ENCODE peak calls at places on chromosomes 1 and 21, in seven cellular contexts. R, X, H, J, A, F and B are unnamed samples.
A peak's percentile ranks its signal among the peaks of the same experiment; 100 is the strongest.

GRCh38 chr21:27301216-27301615 is 334.3 kb upstream of the ADAMTS5 start:
- DNase-seq in A (no peak), R (no peak), H (peak; percentile 74), J (no peak), F (peak; percentile 76), X (no peak), B (no peak)

GRCh38 chr21:27275294-27275927 is 308.5 kb upstream of the ADAMTS5 start:
- DNase-seq in A (no peak), J (no peak), F (peak; percentile 88), R (peak; percentile 60), H (peak; percentile 84), X (no peak), B (peak; percentile 64)

GRCh38 chr1:185229981-185230380 is 73.0 kb downstream of the SWT1 start:
- DNase-seq in X (no peak), H (no peak), J (no peak), A (no peak), F (no peak), R (no peak), B (no peak)

GRCh38 chr21:41156128-41156527 is 11.8 kb upstream of the BACE2 start:
- DNase-seq in F (no peak), A (no peak), R (no peak), X (no peak), J (no peak), H (no peak), B (no peak)

GRCh38 chr1:53628286-53628955 is 110.5 kb downstream of the GLIS1 start:
- DNase-seq in H (no peak), R (no peak), X (no peak), F (no peak), J (no peak), A (peak; percentile 19), B (no peak)

GRCh38 chr1:228668553-228669400 is 66.5 kb upstream of the RHOU start:
- DNase-seq in H (peak; percentile 93), F (peak; percentile 42), A (no peak), J (no peak), X (no peak), R (no peak), B (peak; percentile 40)

GRCh38 chr1:51506537-51506936 is 12.5 kb downstream of the EPS15 start:
- DNase-seq in J (no peak), F (peak; percentile 81), A (no peak), R (peak; percentile 40), X (no peak), H (peak; percentile 98), B (peak; percentile 60)

GRCh38 chr1:27332536-27333281 is 9.1 kb upstream of the SYTL1 start:
- DNase-seq in F (peak; percentile 16), H (peak; percentile 39), A (peak; percentile 61), J (peak; percentile 16), R (no peak), X (no peak), B (no peak)

GRCh38 chr1:60487953-60488352 is 414.4 kb upstream of the C1orf87 start:
- DNase-seq in J (no peak), X (no peak), A (no peak), F (no peak), H (peak; percentile 13), R (no peak), B (no peak)

GRCh38 chr1:83860506-83861221 is 138.3 kb downstream of the TTLL7 start:
- DNase-seq in X (peak; percentile 73), J (peak; percentile 38), F (no peak), H (no peak), R (peak; percentile 48), A (peak; percentile 72), B (no peak)
- TF ChIP-seq CTCF in X (peak; percentile 73), J (peak; percentile 47), F (peak; percentile 23), H (no peak), R (peak; percentile 86), A (peak; percentile 86), B (peak; percentile 51)

GRCh38 chr1:9058465-9058864 is 11.0 kb downstream of the SLC2A5 start:
- DNase-seq in F (peak; percentile 34), J (no peak), X (no peak), H (peak; percentile 23), A (no peak), R (no peak), B (no peak)
- TF ChIP-seq CTCF in F (peak; percentile 39), J (no peak), X (no peak), H (peak; percentile 45), A (no peak), R (peak; percentile 35), B (peak; percentile 69)

GRCh38 chr21:38377165-38378093 is 120.6 kb downstream of the KCNJ15 start:
- DNase-seq in A (no peak), X (no peak), H (peak; percentile 19), J (no peak), F (no peak), R (no peak), B (no peak)
- TF ChIP-seq CTCF in A (no peak), X (no peak), H (no peak), J (no peak), F (no peak), R (no peak), B (peak; percentile 35)

DNA sequence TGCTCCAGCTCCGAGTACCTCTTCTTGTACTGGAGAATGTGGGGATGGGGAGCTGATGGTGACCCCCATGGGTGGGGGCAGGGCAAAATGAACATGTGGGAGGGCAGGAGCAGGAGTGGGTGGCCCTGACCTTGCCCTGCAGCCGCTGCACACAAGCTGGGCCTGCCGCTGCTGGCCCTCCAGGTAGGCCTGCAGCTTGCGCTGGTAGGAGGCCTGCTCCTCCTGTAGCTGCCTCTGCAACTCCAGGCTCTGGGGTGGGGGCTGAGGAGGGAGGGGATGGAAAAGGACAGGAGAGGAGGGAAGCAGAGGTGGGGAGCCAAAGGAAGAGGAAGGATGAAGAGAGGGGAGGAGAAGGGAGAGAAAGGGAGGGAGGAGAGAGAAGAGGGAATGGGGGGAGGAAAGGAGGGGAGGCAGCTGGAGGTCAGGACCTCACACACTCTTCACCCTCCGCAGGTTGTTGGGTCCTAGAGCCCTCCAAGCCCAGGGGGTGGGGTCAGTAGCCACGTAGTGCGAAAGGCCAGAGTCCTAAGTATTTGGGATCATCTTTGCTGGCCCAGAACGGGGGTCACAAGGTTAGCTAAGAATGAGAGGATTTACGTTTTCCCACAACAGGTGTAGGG is 22.9 kb downstream of the RNU1-1 start:
- DNase-seq in A (no peak), H (no peak), J (no peak), R (no peak), F (no peak), X (no peak), B (no peak)
- TF ChIP-seq CTCF in A (no peak), H (no peak), J (no peak), R (no peak), F (no peak), X (no peak), B (no peak)

GRCh38 chr1:42456010-42456753 is at the start of the genes PPCS and ZMYND12:
- DNase-seq in J (peak; percentile 92), H (peak; percentile 89), R (peak; percentile 70), A (peak; percentile 94), F (peak; percentile 76), X (peak; percentile 87), B (peak; percentile 66)
- TF ChIP-seq CTCF in J (no peak), H (peak; percentile 7), R (peak; percentile 10), A (no peak), F (no peak), X (peak; percentile 38), B (no peak)

GRCh38 chr1:7289694-7290093 is 481.4 kb upstream of the VAMP3 start:
- DNase-seq in J (no peak), A (no peak), F (no peak), R (no peak), X (no peak), H (no peak), B (no peak)

GRCh38 chr1:7288992-7289391 is 482.1 kb upstream of the VAMP3 start:
- DNase-seq in J (no peak), H (no peak), F (no peak), A (no peak), X (no peak), R (no peak), B (no peak)

GRCh38 chr1:7284839-7285435 is 486.2 kb upstream of the VAMP3 start:
- DNase-seq in F (peak; percentile 59), X (no peak), J (no peak), H (no peak), R (no peak), A (no peak), B (no peak)

GRCh38 chr1:7285856-7286454 is 485.1 kb upstream of the VAMP3 start:
- DNase-seq in R (no peak), H (no peak), X (no peak), J (no peak), A (no peak), F (no peak), B (no peak)

DNA sequence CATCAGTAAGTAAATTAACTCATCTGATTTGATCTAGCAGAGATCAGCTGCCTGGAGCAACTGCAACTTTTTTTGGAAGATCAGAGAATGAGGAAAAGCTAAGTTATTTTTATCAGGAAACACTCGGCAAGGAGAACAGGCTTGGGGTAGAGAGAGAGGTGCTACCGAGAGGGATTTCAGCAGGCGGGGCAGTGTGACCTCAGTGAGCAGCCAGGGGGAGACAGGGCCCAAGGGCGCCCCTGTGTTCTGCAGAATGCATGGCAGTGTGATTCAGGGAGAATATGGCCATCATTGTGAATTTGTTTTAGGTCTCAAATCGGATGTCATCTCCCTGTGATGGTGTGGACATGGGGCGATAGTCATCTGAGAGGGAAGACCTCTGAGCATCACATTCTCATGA is 484.1 kb upstream of the VAMP3 start:
- DNase-seq in H (no peak), F (no peak), J (no peak), A (no peak), R (no peak), X (no peak), B (no peak)
- TF ChIP-seq CTCF in H (no peak), F (no peak), J (no peak), A (no peak), R (no peak), X (no peak), B (no peak)

GRCh38 chr1:12014141-12014981 is 4.9 kb upstream of the MIIP start:
- DNase-seq in H (no peak), J (no peak), A (no peak), R (peak; percentile 25), X (no peak), F (peak; percentile 42), B (peak; percentile 88)
- TF ChIP-seq CTCF in H (no peak), J (no peak), A (no peak), R (peak; percentile 43), X (no peak), F (no peak), B (peak; percentile 63)